ENCODE peak calls at places on chromosomes 1 and 21, in six cellular contexts. R is fibroblast of the conjunctiva; M is GM23248; N is pancreas; C is naive thymus-derived CD4-positive, alpha-beta T cell; K is tibial artery. W is an unnamed sample.

GRCh38 chr1:201184307-201184706 is 6.3 kb upstream of the IGFN1 start:
- DNase-seq in R (no peak), M (peak), N (no peak), C (no peak), K (no peak), W (no peak)

GRCh38 chr1:33434363-33434750 is 3.5 kb upstream of the PHC2 start:
- DNase-seq in R (no peak), M (no peak), N (no peak), C (no peak), K (no peak), W (no peak)

GRCh38 chr1:241639653-241640148 is 468 bp downstream of the CHML start:
- DNase-seq in R (no peak), M (peak), N (peak), C (peak), K (peak), W (no peak)

GRCh38 chr1:82395450-82395849 is 594.7 kb downstream of the ADGRL2 start:
- DNase-seq in R (no peak), M (no peak), N (no peak), C (no peak), K (no peak), W (no peak)

GRCh38 chr1:69991644-69992043 is 213.7 kb downstream of the LRRC40 start:
- DNase-seq in R (no peak), M (peak), N (no peak), C (no peak), K (no peak), W (peak)

GRCh38 chr1:43783671-43784205 is 76.4 kb downstream of the ST3GAL3 start:
- DNase-seq in R (no peak), M (peak), N (no peak), C (no peak), K (no peak), W (peak)

GRCh38 chr1:245007686-245008085 is 143.3 kb upstream of the HNRNPU start:
- DNase-seq in R (no peak), M (no peak), N (no peak), C (no peak), K (no peak), W (peak)

GRCh38 chr1:50959913-50960844 is at the start of gene FAF1:
- DNase-seq in R (peak), M (peak), N (peak), C (peak), K (peak), W (peak)

GRCh38 chr21:46216132-46216747 is 12.3 kb downstream of the LSS start:
- DNase-seq in R (no peak), M (no peak), N (peak), C (no peak), K (peak), W (no peak)

GRCh38 chr1:208042868-208043267 is 131.9 kb upstream of the CD34 start:
- DNase-seq in R (no peak), M (no peak), N (no peak), C (no peak), K (no peak), W (no peak)

GRCh38 chr1:204348722-204349121 is 11.0 kb downstream of the PLEKHA6 start:
- DNase-seq in R (peak), M (peak), N (peak), C (no peak), K (peak), W (peak)

GRCh38 chr1:220928725-220929297 is 49.6 kb downstream of the HLX start:
- DNase-seq in R (no peak), M (peak), N (no peak), C (no peak), K (no peak), W (peak)